ENCODE peak calls at places on chromosomes 16 and 17, in four cellular contexts. S, Z, F and O are unnamed samples.

GRCh38 chr17:67503184-67503583 is 126.1 kb downstream of the PITPNC1 start:
- DNase-seq in Z (no peak), S (no peak), F (no peak), O (no peak)

GRCh38 chr16:15576960-15577958 is 65.7 kb downstream of the MARF1 start:
- DNase-seq in S (peak), F (no peak), Z (peak), O (no peak)

GRCh38 chr17:31733326-31733725 is 125.7 kb downstream of the COPRS start:
- DNase-seq in F (no peak), Z (no peak), S (no peak), O (peak)

GRCh38 chr17:46854515-46854914 is 3.1 kb downstream of the WNT9B start:
- DNase-seq in S (no peak), Z (no peak), F (no peak), O (no peak)

GRCh38 chr17:9473716-9474115 is 101.9 kb downstream of the STX8 start:
- DNase-seq in S (no peak), F (no peak), Z (peak), O (no peak)

GRCh38 chr17:35726609-35727460 is 4.6 kb upstream of the RASL10B start:
- DNase-seq in Z (peak), S (peak), F (peak), O (no peak)

GRCh38 chr17:74853669-74854068 is 6.0 kb downstream of the GRIN2C start:
- DNase-seq in F (no peak), Z (no peak), S (no peak), O (no peak)

GRCh38 chr17:1779571-1780074 is 17.8 kb downstream of the SERPINF1 start:
- DNase-seq in S (peak), F (peak), Z (no peak), O (peak)

GRCh38 chr16:52727878-52728277 is 180.9 kb upstream of the TOX3 start:
- DNase-seq in F (no peak), Z (no peak), S (no peak), O (no peak)

GRCh38 chr17:80898706-80899105 is 92.9 kb upstream of the CHMP6 start:
- DNase-seq in F (no peak), Z (no peak), S (no peak), O (no peak)

DNA sequence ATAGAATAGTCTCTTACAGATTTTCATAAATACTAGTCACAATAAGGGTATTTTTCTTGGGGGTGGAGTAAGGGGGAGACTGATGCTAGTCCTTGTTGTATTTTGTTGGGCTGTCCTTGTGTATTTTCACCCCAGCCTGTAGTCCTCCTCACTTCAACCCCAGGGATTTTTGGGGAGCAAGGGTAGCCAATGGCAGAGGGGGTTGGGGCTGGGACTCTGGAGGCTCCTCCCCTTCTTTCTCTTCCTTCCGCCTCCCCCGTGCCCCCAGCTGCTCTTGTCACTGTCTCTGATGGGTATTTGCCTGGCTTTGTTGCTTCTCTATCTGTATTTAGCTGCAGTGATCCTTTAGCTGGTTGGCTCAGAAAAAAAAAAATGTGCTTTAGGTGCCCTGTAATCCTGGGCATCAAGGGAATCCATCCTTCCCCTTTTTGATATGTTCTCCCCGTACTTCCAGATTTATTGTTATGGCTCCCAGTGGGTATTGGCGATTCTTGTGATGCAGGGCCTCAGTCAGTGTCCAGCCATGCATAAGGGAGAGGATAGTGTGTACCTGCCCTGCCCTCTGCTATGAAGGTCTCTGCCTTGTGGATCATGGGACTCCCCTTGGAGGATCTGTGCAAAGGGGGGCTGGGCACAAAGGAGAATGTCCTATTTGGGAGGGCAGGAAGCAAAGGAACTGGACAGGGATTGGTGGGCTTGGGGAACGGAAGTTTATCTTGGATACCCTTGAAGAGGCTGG is 16.5 kb downstream of the SNF8 start:
- DNase-seq in F (no peak), Z (no peak), S (no peak), O (no peak)
- TF ChIP-seq POLR2AphosphoS5 in F (no peak), Z (peak), S (no peak), O (no peak)

DNA sequence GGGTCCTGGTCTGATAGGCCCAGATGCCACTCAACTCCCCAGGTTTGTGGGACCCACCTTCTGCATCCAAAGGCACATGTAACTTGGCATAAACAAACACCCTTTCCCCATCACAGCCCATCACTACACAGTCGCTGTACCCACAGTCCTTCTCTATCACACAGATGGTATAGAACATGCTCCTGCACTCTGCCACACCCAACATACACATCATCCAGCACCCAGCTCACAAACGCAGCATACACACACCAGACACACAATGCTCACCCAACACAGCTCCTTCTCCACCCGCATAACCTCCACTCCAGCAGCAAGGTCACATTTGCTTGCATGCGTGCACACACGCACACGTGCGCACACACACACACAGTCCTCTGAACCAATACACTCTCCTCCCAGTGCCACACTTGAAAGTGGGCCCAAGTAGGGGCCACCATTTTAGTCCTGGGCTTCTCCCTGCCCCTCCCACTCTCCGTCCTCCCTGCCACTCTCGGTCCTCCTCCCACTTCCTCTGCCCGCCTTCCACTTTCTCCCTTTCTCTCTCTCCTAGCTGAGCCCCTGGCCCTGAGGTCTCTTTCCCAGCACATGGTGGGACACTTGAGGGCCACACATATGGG is 8.5 kb upstream of the TMEM92 start:
- DNase-seq in Z (no peak), S (no peak), F (no peak), O (peak)
- H3K27ac ChIP-seq in Z (no peak), S (peak), F (peak), O (peak)

DNA sequence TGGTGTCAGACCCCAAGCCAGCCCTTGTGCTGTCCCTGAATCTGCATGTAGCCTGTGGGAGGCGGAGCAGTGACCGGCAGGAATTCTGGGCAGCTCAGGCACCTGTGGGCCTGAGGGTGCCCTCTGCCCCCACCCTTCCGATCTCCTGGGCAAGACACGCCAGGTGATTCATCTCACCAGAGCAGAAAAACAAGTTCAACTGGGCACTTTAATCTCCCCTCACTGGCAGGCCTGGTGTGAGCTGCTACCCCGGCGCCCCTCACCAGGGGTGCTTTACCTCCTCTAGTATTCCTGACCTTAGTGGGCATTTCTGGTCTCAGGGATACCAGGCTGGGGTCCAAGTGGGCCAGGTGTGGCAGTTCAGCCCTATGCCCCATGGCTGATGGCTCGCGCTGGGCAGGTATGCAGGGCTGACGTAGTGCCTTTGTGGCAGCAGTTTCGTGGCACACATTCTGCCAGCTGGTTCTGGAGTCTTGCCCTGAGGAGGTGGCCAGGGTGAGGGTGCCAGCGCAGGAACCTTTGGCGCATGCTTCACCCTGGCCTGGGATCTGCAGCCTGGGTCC is 6.0 kb downstream of the ERBB2 start:
- DNase-seq in Z (no peak), S (peak), F (no peak), O (no peak)
- TF ChIP-seq POLR2AphosphoS5 in Z (no peak), S (peak), F (no peak), O (no peak)

GRCh38 chr17:42312035-42312284 is 23.7 kb downstream of the STAT5A start:
- DNase-seq in Z (no peak), S (no peak), F (no peak), O (no peak)
- H3K27ac ChIP-seq in Z (peak), S (peak), F (peak), O (peak)

GRCh38 chr16:23836078-23836403 is 258 bp downstream of the PRKCB start:
- DNase-seq in Z (no peak), S (no peak), F (no peak), O (no peak)

GRCh38 chr16:23836404-23837291 is 865 bp downstream of the PRKCB start:
- DNase-seq in F (no peak), S (peak), Z (no peak), O (peak)

GRCh38 chr16:23833504-23833903 is 2.3 kb upstream of the PRKCB start:
- DNase-seq in F (no peak), Z (no peak), S (no peak), O (no peak)

GRCh38 chr16:23833960-23834685 is 1.7 kb upstream of the PRKCB start:
- DNase-seq in Z (no peak), F (no peak), S (no peak), O (no peak)

GRCh38 chr16:23835390-23836077 is at the start of gene PRKCB:
- DNase-seq in F (no peak), Z (no peak), S (peak), O (peak)
- TF ChIP-seq POLR2AphosphoS5 in F (peak), Z (no peak), S (peak), O (no peak)

GRCh38 chr16:57305159-57305811 is 20.8 kb upstream of the PLLP start:
- DNase-seq in Z (peak), S (no peak), F (no peak), O (peak)
- H3K27ac ChIP-seq in Z (peak), S (peak), F (no peak), O (peak)

GRCh38 chr16:50684823-50685455 is 3.8 kb upstream of the SNX20 start:
- DNase-seq in F (no peak), S (no peak), Z (no peak), O (no peak)
- TF ChIP-seq POLR2AphosphoS5 in F (no peak), S (no peak), Z (no peak), O (no peak)